ENCODE peak calls at places on chromosomes 11 and 22, in seven cellular contexts. F is HTR-8/SVneo, Q is DMS153, I is bronchial epithelial cell, X is NAMALWA, N is B cell, G is ELF-1. V is an unnamed sample.

GRCh38 chr22:46985507-46985882 is 223.0 kb downstream of the TBC1D22A start:
- DNase-seq in N (no peak), I (no peak), G (no peak), X (no peak), Q (no peak), F (no peak), V (no peak)

GRCh38 chr11:48116843-48117242 is 99.8 kb upstream of the OR4B1 start:
- DNase-seq in N (no peak), Q (no peak), X (peak), I (no peak), G (no peak), F (no peak), V (peak)

GRCh38 chr11:66070604-66071325 is 693 bp downstream of the PACS1 start:
- DNase-seq in Q (no peak), X (no peak), N (peak), F (no peak), G (peak), I (peak), V (no peak)

GRCh38 chr22:20807315-20807752 is 33.4 kb downstream of the SERPIND1 start:
- DNase-seq in N (no peak), G (peak), X (no peak), F (peak), Q (no peak), I (peak), V (no peak)

GRCh38 chr22:45096256-45096907 is 67.3 kb upstream of the NUP50 start:
- DNase-seq in G (peak), I (peak), N (peak), Q (peak), X (peak), F (peak), V (peak)

GRCh38 chr11:100823360-100823759 is 136.3 kb downstream of the ARHGAP42 start:
- DNase-seq in F (no peak), G (no peak), Q (no peak), I (no peak), X (no peak), N (no peak), V (no peak)

GRCh38 chr11:104127828-104128227 is 36.1 kb downstream of the PDGFD start:
- DNase-seq in G (no peak), F (no peak), Q (no peak), X (no peak), I (peak), N (no peak), V (no peak)

GRCh38 chr11:75853971-75854370 is 39.0 kb downstream of the UVRAG start:
- DNase-seq in Q (no peak), X (no peak), F (no peak), N (no peak), G (no peak), I (peak), V (no peak)

GRCh38 chr11:30143098-30143705 is 87.6 kb upstream of the FSHB start:
- DNase-seq in X (peak), F (no peak), Q (peak), N (peak), G (peak), I (peak), V (peak)

GRCh38 chr22:19679476-19680099 is 34.7 kb upstream of the SEPTIN5 start:
- DNase-seq in X (peak), G (peak), I (peak), F (peak), Q (no peak), N (peak), V (peak)

GRCh38 chr11:10878408-10879214 is 20.8 kb upstream of the ZBED5 start:
- DNase-seq in I (peak), Q (peak), X (peak), G (peak), F (peak), N (peak), V (peak)

GRCh38 chr11:119594639-119595249 is 134.3 kb downstream of the NECTIN1 start:
- DNase-seq in F (peak), Q (no peak), I (peak), G (no peak), X (no peak), N (no peak), V (no peak)

GRCh38 chr11:128179512-128179911 is 407.8 kb downstream of the ETS1 start:
- DNase-seq in N (no peak), X (no peak), Q (peak), I (no peak), G (no peak), F (no peak), V (no peak)

GRCh38 chr11:39011822-39012221 is 2413.8 kb upstream of the RAG2 start:
- DNase-seq in Q (no peak), I (peak), F (no peak), N (no peak), X (no peak), G (no peak), V (no peak)

GRCh38 chr22:19786959-19787848 is 26.6 kb downstream of the TBX1 start:
- DNase-seq in N (no peak), G (no peak), F (no peak), Q (no peak), I (no peak), X (no peak), V (no peak)

GRCh38 chr11:66861051-66861773 is 4.3 kb downstream of the LRFN4 start:
- DNase-seq in I (no peak), F (no peak), G (no peak), Q (no peak), X (no peak), N (no peak), V (no peak)